ENCODE peak calls at places on chromosomes 13 and 19, in six cellular contexts. A, J, N, O, Z and D are unnamed samples.

GRCh38 chr19:4173479-4174211 is 8.7 kb downstream of the SIRT6 start:
- DNase-seq in Z (no peak), N (no peak), O (no peak), J (no peak), A (no peak), D (no peak)

GRCh38 chr19:40229484-40229883 is 3.0 kb upstream of the CCNP start:
- DNase-seq in J (peak), Z (peak), O (no peak), A (no peak), N (no peak), D (no peak)

GRCh38 chr13:24304620-24305019 is 4.8 kb upstream of the C1QTNF9 start:
- DNase-seq in A (no peak), N (no peak), J (no peak), O (no peak), Z (no peak), D (no peak)

GRCh38 chr13:39688278-39688677 is 32.8 kb downstream of the COG6 start:
- DNase-seq in O (no peak), J (no peak), A (no peak), Z (no peak), N (no peak), D (no peak)

GRCh38 chr19:44671400-44671799 is at the start of gene CEACAM19:
- DNase-seq in J (no peak), Z (no peak), A (no peak), N (no peak), O (no peak), D (no peak)

GRCh38 chr13:92175330-92175729 is 776.9 kb downstream of the GPC5 start:
- DNase-seq in J (no peak), A (no peak), Z (peak), O (peak), N (peak), D (no peak)

GRCh38 chr13:44431150-44431549 is 57.5 kb downstream of the SERP2 start:
- DNase-seq in Z (no peak), O (peak), N (no peak), A (no peak), J (no peak), D (no peak)

GRCh38 chr13:105336706-105337582 is 1198.5 kb downstream of the EFNB2 start:
- DNase-seq in N (no peak), O (no peak), J (no peak), Z (peak), A (no peak), D (no peak)

GRCh38 chr19:48553676-48554384 is 1.9 kb downstream of the SULT2B1 start:
- DNase-seq in Z (no peak), J (no peak), A (no peak), O (peak), N (no peak), D (no peak)

GRCh38 chr13:21124853-21125252 is 51.5 kb downstream of the SKA3 start:
- DNase-seq in N (peak), Z (peak), J (no peak), O (peak), A (no peak), D (no peak)

GRCh38 chr13:101757446-101758039 is 305.1 kb downstream of the ITGBL1 start:
- DNase-seq in J (no peak), A (no peak), N (peak), O (peak), Z (peak), D (no peak)

GRCh38 chr19:53808710-53809125 is 15.4 kb downstream of the NLRP12 start:
- DNase-seq in A (no peak), N (peak), Z (peak), O (peak), J (no peak), D (no peak)

GRCh38 chr19:8571006-8571411 is 6.2 kb downstream of the MYO1F start:
- DNase-seq in N (peak), A (no peak), J (peak), O (no peak), Z (no peak), D (peak)

GRCh38 chr19:47124937-47125668 is 5.5 kb upstream of the SAE1 start:
- DNase-seq in O (peak), A (peak), J (no peak), Z (peak), N (peak), D (no peak)

GRCh38 chr13:35789335-35790166 is 313.1 kb upstream of the MAB21L1 start:
- DNase-seq in A (no peak), Z (peak), N (peak), J (no peak), O (peak), D (no peak)

GRCh38 chr13:21616880-21617279 is 12.9 kb upstream of the MICU2 start:
- DNase-seq in J (no peak), Z (no peak), A (no peak), N (no peak), O (no peak), D (no peak)

GRCh38 chr19:29965529-29965928 is 23.5 kb downstream of the URI1 start:
- DNase-seq in J (no peak), N (no peak), Z (no peak), A (no peak), O (no peak), D (no peak)